ENCODE peak calls at places on chromosomes 13 and 19, in five cellular contexts. T is fibroblast of the aortic adventitia, N is psoas muscle, K is tibial nerve, W is A549. R is an unnamed sample.

GRCh38 chr13:80553041-80553440 is 212.1 kb upstream of the SPRY2 start:
- DNase-seq in N (no peak), W (no peak), T (no peak), K (no peak), R (no peak)

GRCh38 chr13:66048888-66049287 is 1181.2 kb downstream of the PCDH9 start:
- DNase-seq in T (no peak), N (no peak), W (no peak), K (no peak), R (no peak)

GRCh38 chr13:21045101-21045500 is 16.3 kb downstream of the LATS2 start:
- DNase-seq in K (no peak), N (no peak), T (no peak), W (no peak), R (no peak)

GRCh38 chr13:78497702-78498319 is 105.5 kb downstream of the POU4F1 start:
- DNase-seq in K (no peak), W (no peak), N (no peak), T (no peak), R (no peak)

GRCh38 chr19:58439576-58440554 is at the start of gene ZNF132:
- DNase-seq in W (peak), K (peak), N (peak), T (peak), R (peak)

GRCh38 chr19:40650749-40651305 is 39.6 kb downstream of the NUMBL start:
- DNase-seq in N (peak), T (peak), K (peak), W (no peak), R (peak)

GRCh38 chr19:39941615-39942507 is 7.4 kb upstream of the FCGBP start:
- DNase-seq in N (no peak), W (no peak), T (no peak), K (peak), R (no peak)

GRCh38 chr19:18438331-18439024 is 545 bp upstream of the ISYNA1 start:
- DNase-seq in N (no peak), W (no peak), K (no peak), T (peak), R (no peak)

GRCh38 chr13:48251616-48252081 is 18.6 kb downstream of the ITM2B start:
- DNase-seq in K (no peak), N (no peak), W (no peak), T (peak), R (no peak)

GRCh38 chr19:19064811-19065745 is 1.3 kb downstream of the SLC25A42 start:
- DNase-seq in N (no peak), T (no peak), W (no peak), K (no peak), R (no peak)

GRCh38 chr19:33700408-33700757 is 78.6 kb downstream of the CHST8 start:
- DNase-seq in W (no peak), T (no peak), K (no peak), N (no peak), R (no peak)

GRCh38 chr19:32567486-32567885 is 13.5 kb upstream of the PDCD5 start:
- DNase-seq in N (no peak), T (no peak), W (no peak), K (no peak), R (no peak)

GRCh38 chr13:73880365-73880764 is 253.8 kb downstream of the KLF12 start:
- DNase-seq in N (no peak), T (no peak), K (no peak), W (no peak), R (no peak)

GRCh38 chr13:31733066-31733465 is 6.3 kb upstream of the RXFP2 start:
- DNase-seq in T (peak), K (no peak), W (no peak), N (no peak), R (no peak)

GRCh38 chr13:20353973-20354372 is 121.9 kb upstream of the GJB6 start:
- DNase-seq in N (no peak), K (no peak), W (no peak), T (peak), R (no peak)

GRCh38 chr13:30032263-30032662 is 181.8 kb upstream of the UBL3 start:
- DNase-seq in T (no peak), N (no peak), W (no peak), K (no peak), R (no peak)
- TF ChIP-seq CTCF in T (no peak), N (no peak), W (no peak), K (no peak), R (no peak)

GRCh38 chr13:51249767-51250741 is 27.9 kb downstream of the FAM124A start:
- DNase-seq in K (no peak), N (no peak), W (no peak), T (no peak), R (no peak)
- TF ChIP-seq CTCF in K (no peak), N (peak), W (peak), T (peak), R (peak)

GRCh38 chr19:49534632-49535385 is 7.0 kb downstream of the RCN3 start:
- DNase-seq in K (no peak), W (no peak), T (no peak), N (no peak), R (no peak)

GRCh38 chr19:49538643-49539042 is 10.8 kb downstream of the RCN3 start:
- DNase-seq in T (no peak), W (no peak), K (no peak), N (no peak), R (no peak)

GRCh38 chr19:49536921-49537462 is 9.2 kb downstream of the RCN3 start:
- DNase-seq in W (no peak), K (no peak), T (no peak), N (no peak), R (no peak)

GRCh38 chr19:49530708-49531107 is 2.9 kb downstream of the RCN3 start:
- DNase-seq in T (no peak), N (no peak), W (no peak), K (no peak), R (no peak)

GRCh38 chr19:49533551-49534488 is 6.0 kb downstream of the RCN3 start:
- DNase-seq in T (peak), W (peak), N (peak), K (peak), R (no peak)
- TF ChIP-seq CTCF in T (no peak), W (peak), N (peak), K (peak), R (no peak)

GRCh38 chr13:44767257-44767656 is 191.1 kb upstream of the TSC22D1 start:
- DNase-seq in T (no peak), N (no peak), W (no peak), K (no peak), R (no peak)

GRCh38 chr13:44765076-44765475 is 188.9 kb upstream of the TSC22D1 start:
- DNase-seq in T (peak), W (no peak), N (no peak), K (no peak), R (no peak)

GRCh38 chr13:44768233-44768632 is 192.1 kb upstream of the TSC22D1 start:
- DNase-seq in N (no peak), K (no peak), T (no peak), W (no peak), R (no peak)

GRCh38 chr13:44768775-44769578 is 192.8 kb upstream of the TSC22D1 start:
- DNase-seq in T (peak), W (no peak), N (no peak), K (no peak), R (no peak)

GRCh38 chr13:44770951-44771350 is 194.8 kb upstream of the TSC22D1 start:
- DNase-seq in T (no peak), K (no peak), W (no peak), N (no peak), R (no peak)
- TF ChIP-seq CTCF in T (no peak), K (no peak), W (no peak), N (no peak), R (no peak)

GRCh38 chr19:35644987-35645679 is 3.0 kb upstream of the COX6B1 start:
- DNase-seq in W (peak), K (peak), T (peak), N (peak), R (no peak)

GRCh38 chr19:35648017-35648961 is at the start of gene COX6B1:
- DNase-seq in K (peak), N (peak), T (peak), W (peak), R (peak)

GRCh38 chr19:35644206-35644986 is 2.9 kb downstream of the ETV2 start:
- DNase-seq in T (peak), K (peak), N (peak), W (peak), R (peak)

GRCh38 chr19:35643255-35644205 is 2.0 kb downstream of the ETV2 start:
- DNase-seq in N (peak), W (peak), T (peak), K (peak), R (peak)

GRCh38 chr19:35645680-35646511 is 2.2 kb upstream of the COX6B1 start:
- DNase-seq in K (no peak), N (no peak), T (no peak), W (no peak), R (no peak)
- TF ChIP-seq CTCF in K (no peak), N (no peak), T (no peak), W (no peak), R (no peak)

GRCh38 chr13:84912720-84913119 is 886.5 kb downstream of the SLITRK6 start:
- DNase-seq in K (no peak), W (no peak), N (no peak), T (no peak), R (no peak)

DNA sequence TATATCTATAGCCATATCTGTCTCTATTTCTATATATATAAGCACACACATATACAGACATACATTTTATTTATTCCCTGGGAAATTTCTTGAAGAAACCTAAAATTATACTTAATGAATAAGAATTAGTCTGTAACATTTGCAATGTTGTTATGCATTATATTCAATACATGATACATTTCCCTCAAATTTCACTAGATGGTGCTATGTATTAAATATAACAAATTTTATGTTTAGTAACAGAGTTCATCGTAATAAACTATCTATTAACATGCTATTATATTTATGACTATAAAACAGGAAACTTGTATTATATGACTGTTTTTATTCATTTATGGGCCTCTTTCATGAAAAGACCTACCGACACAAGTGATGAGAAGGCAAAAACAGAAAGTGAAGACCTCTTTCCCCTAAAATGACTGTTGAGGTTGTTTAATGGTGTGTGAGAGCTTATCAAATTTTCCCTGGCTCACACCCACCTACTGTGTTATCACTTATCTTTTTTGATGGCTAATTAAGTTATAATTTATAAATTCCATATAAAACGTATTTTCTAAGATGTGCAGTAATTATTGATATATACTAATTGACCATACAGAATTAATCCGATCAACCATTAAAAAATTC is 881.9 kb downstream of the SLITRK6 start:
- DNase-seq in K (no peak), T (peak), N (no peak), W (peak), R (no peak)
- TF ChIP-seq CTCF in K (peak), T (peak), N (peak), W (peak), R (peak)

DNA sequence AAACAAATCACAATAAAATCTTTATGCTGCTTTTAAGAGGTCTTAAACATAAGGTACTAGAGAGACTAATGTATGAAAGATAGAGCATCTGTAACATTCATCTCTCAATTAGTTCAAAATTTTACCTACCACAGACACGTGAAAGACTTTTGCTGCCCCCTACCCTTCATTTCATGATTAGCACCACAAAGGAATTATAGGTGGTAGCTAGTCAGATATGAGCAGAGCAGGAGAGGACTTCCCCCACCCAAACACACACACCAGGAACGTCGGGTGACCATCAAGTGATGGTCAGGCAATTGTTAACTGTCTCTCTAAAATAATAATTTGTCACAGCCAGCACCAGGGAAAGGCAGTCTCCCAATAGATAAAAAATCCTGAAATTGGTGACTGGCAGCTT is 1531.7 kb upstream of the SPRY2 start:
- DNase-seq in T (no peak), K (no peak), N (no peak), W (peak), R (no peak)
- TF ChIP-seq CTCF in T (no peak), K (no peak), N (no peak), W (no peak), R (no peak)

DNA sequence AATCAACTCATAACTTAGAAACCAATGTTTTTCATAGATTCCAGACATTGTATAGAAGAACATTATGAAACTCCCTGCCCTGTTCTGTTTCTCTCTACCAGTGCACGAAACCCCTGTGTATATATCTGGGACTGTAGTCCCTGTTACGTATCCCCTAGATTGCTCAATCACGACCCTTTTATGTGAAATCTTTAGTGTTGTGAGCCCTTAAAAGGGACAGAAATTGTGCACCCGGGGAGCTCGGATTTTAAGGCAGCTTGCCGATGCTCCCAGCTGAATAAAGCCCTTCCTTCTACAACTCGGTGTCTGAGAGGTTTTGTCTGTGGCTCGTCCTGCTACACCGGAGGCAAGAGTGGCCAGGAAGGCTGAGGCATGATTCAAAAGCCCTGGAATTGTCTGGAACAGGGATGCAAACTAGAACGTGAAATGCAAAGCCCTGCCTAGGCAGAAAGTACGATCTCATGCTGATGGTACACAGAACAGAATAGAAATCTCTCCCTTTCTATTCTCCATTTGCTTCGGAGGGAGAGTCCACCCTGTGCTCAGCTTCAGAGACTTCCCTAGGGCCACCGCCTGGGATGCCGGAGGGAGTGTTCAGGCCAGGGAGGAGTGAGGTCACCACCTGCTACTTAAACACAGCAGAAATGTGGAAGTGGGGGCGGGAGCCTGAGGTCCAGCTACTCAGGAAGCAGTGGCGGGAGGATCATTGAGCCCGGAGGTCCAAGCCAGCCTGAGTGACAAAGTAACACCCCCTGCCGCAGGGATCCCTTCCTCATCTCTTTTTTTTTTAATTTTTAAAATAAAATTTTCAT is 760 bp upstream of the ZNF888 start:
- DNase-seq in W (no peak), T (peak), K (peak), N (peak), R (no peak)
- TF ChIP-seq CTCF in W (no peak), T (no peak), K (no peak), N (no peak), R (no peak)

DNA sequence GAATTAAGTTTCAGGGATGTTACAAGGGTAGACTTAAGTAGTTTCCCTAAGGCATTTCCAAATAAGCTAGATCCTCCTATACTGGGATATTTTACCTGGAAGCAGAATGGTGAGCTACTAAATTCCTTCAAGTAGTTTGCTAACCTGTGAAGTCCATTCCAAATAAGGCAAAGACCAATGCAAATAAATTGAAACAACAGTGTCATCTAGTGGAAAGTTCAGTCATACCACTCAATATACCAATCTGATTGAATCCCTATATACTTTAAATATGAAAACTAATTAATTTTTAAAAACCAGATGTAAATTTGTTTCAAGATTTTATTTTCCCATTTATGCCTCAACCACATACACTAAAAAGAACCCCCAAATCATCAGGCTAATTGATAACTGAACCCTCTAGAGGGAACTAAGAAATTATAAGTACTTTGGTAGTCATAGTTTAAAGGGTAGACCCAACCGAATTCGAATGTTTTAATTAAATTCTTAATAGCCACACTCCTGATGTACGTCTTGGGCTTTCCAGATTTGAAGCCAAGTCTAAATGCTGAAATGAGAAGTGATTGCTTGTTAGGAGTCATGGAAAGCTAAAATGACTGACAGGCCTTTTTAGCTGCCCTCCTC is 223.7 kb downstream of the TBC1D4 start:
- DNase-seq in K (no peak), W (peak), T (peak), N (no peak), R (peak)
- TF ChIP-seq CTCF in K (peak), W (peak), T (peak), N (peak), R (peak)

R was measured in AG09319.